ENCODE peak calls at places on chromosomes 13 and 19, in six cellular contexts. Z is upper lobe of left lung, X is GM12878, I is GM23338, S is SK-N-SH, N is breast epithelium. A is an unnamed sample.
A peak's percentile ranks its signal among the peaks of the same experiment; 100 is the strongest.

GRCh38 chr19:43720936-43721335 is 5.1 kb downstream of the IRGC start:
- DNase-seq in X (no peak), I (no peak), S (no peak), Z (no peak), N (no peak), A (no peak)

GRCh38 chr13:27624071-27624470 is 2.4 kb downstream of the POLR1D start:
- DNase-seq in Z (no peak), N (no peak), X (no peak), S (no peak), I (no peak), A (peak; percentile 27)

GRCh38 chr13:43785681-43786471 is 896 bp downstream of the ENOX1 start:
- DNase-seq in N (peak; percentile 68), X (no peak), I (peak; percentile 70), Z (peak; percentile 89), S (peak; percentile 89), A (peak; percentile 70)

GRCh38 chr19:33905473-33905936 is 108.8 kb downstream of the KCTD15 start:
- DNase-seq in N (no peak), S (peak; percentile 52), Z (peak; percentile 72), X (no peak), I (peak; percentile 68), A (no peak)

GRCh38 chr13:49667773-49668172 is 23.5 kb downstream of the EBPL start:
- DNase-seq in S (no peak), I (no peak), Z (no peak), X (no peak), N (no peak), A (no peak)

GRCh38 chr19:8174706-8175105 is 25.3 kb upstream of the FBN3 start:
- DNase-seq in X (no peak), Z (no peak), N (no peak), S (no peak), I (no peak), A (no peak)

GRCh38 chr13:23810842-23811241 is 78.4 kb downstream of the MIPEP start:
- DNase-seq in Z (no peak), N (no peak), I (peak; percentile 48), X (no peak), S (no peak), A (no peak)

GRCh38 chr13:21232196-21232595 is 55.7 kb downstream of the MRPL57 start:
- DNase-seq in X (no peak), N (no peak), Z (no peak), I (peak; percentile 16), S (no peak), A (no peak)

GRCh38 chr13:76822691-76823267 is 63.4 kb downstream of the KCTD12 start:
- DNase-seq in Z (no peak), N (no peak), I (no peak), S (no peak), X (no peak), A (no peak)

GRCh38 chr19:11963566-11964355 is 1.1 kb upstream of the ZNF763 start:
- DNase-seq in N (peak; percentile 79), Z (peak; percentile 83), S (peak; percentile 81), X (peak; percentile 31), I (peak; percentile 93), A (peak; percentile 76)

GRCh38 chr19:18541258-18541991 is 1.9 kb downstream of the FKBP8 start:
- DNase-seq in X (no peak), Z (peak; percentile 76), S (no peak), I (no peak), N (no peak), A (no peak)

GRCh38 chr19:56837004-56837403 is 3.5 kb downstream of the PEG3 start:
- DNase-seq in N (no peak), X (no peak), Z (no peak), I (no peak), S (peak; percentile 10), A (no peak)

GRCh38 chr19:56837892-56838679 is 2.4 kb downstream of the PEG3 start:
- DNase-seq in I (no peak), S (peak; percentile 64), Z (peak; percentile 83), X (no peak), N (peak; percentile 66), A (no peak)

GRCh38 chr19:56838680-56838929 is 1.9 kb downstream of the PEG3 start:
- DNase-seq in Z (no peak), S (no peak), I (no peak), X (no peak), N (no peak), A (no peak)

GRCh38 chr19:56836059-56836458 is 4.5 kb downstream of the PEG3 start:
- DNase-seq in I (no peak), S (no peak), X (no peak), Z (no peak), N (no peak), A (no peak)

DNA sequence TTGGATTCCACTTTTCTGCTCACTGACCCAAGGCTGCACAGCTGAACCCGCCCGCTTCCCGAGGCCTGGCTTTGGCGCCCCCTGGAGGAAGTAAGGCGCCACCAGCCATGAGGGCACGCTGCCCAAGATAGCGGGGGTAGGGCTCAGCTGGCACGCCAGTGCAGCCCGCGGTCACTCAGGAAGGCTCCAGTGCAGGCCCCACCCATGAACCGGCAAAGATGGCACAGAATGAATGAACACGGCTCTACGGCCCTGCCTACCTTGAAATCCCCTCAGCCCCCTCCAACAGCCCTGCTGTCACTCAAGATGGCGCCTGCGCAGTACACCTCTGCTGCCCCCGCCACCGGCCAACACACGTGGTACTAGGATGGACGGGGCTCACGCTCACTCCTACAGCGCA is 3.0 kb downstream of the PEG3 start:
- DNase-seq in S (peak; percentile 68), N (peak; percentile 76), X (no peak), I (no peak), Z (peak; percentile 84), A (peak; percentile 31)
- H3K4me3 ChIP-seq in S (peak overlapping the region; percentile 62), N (peak overlapping the region; percentile 64), X (no peak overlapping the region), I (no peak overlapping the region), Z (peak overlapping the region; percentile 31), A (peak overlapping the region; percentile 49)

GRCh38 chr13:24995225-24995804 is 100.6 kb upstream of the PABPC3 start:
- DNase-seq in N (no peak), I (peak; percentile 96), Z (no peak), S (peak; percentile 62), X (no peak), A (peak; percentile 52)
- TF ChIP-seq POLR2AphosphoS5 in N (no peak), I (no peak), Z (no peak), S (no peak), X (no peak), A (no peak)

DNA sequence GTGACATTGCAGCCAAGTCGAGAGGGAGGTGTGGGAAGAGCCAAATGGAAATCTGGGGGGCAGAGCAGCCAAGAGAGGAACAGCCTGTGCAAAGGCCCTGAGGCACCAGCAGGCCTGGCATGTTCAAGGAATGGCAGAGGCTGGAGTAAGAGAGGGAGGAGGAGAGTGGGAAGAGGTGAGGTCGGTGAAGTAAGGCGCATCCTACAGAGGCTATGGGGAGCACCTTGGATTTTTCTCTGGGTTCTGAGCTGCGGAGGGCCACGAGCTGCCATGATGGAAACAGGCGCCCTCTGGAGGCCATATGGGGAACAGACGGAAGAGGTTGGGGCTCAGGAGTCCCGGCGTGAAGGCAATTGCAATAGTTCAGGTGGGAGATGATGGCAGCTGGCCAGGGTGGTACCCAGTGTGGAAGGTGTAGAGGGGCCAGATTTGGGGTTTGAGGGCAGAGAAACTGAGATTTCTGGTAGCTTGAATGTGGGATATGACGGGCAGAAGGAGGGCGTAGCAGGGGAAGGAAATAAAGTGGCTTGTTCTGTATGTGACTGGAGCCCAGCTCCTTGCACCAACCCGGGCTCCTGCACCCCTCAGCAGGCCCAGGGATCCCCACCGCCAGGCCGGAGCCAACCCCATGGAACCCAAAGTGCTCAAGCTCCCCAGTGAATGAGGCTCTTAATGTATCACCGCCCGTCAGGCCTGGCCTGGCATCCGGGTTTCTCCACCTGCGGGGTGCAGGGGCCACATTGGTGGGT is 20.5 kb upstream of the STRN4 start:
- DNase-seq in X (no peak), N (no peak), I (peak; percentile 89), S (peak; percentile 74), Z (no peak), A (peak; percentile 58)
- TF ChIP-seq CTCF in X (peak; percentile 70), N (peak; percentile 35), I (peak; percentile 87), S (peak; percentile 76), Z (peak; percentile 61), A (peak; percentile 75)

DNA sequence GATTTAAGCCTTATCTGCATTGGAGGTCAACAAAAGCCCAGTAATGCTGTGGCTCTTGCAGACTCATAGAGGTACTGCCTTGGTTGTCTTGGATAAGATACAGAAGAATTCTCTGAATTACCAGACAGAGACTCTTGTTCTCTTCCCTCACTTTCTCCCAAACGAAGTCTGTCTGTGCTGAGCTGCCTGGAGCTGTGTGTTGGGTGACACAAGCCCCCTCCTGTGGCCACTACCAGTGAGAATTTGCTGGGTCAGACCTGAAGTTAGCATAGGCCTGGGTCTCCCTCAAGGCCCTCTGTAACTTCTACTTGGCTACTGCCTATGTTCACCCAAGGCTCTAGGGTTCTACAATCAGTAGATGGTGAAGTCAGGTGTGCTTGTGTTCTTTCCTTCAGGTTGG is 413.0 kb downstream of the PCDH20 start:
- DNase-seq in N (no peak), X (no peak), Z (no peak), S (no peak), I (peak; percentile 10), A (no peak)
- H3K4me3 ChIP-seq in N (no peak overlapping the region), X (no peak overlapping the region), Z (no peak overlapping the region), S (no peak overlapping the region), I (no peak overlapping the region), A (no peak overlapping the region)

DNA sequence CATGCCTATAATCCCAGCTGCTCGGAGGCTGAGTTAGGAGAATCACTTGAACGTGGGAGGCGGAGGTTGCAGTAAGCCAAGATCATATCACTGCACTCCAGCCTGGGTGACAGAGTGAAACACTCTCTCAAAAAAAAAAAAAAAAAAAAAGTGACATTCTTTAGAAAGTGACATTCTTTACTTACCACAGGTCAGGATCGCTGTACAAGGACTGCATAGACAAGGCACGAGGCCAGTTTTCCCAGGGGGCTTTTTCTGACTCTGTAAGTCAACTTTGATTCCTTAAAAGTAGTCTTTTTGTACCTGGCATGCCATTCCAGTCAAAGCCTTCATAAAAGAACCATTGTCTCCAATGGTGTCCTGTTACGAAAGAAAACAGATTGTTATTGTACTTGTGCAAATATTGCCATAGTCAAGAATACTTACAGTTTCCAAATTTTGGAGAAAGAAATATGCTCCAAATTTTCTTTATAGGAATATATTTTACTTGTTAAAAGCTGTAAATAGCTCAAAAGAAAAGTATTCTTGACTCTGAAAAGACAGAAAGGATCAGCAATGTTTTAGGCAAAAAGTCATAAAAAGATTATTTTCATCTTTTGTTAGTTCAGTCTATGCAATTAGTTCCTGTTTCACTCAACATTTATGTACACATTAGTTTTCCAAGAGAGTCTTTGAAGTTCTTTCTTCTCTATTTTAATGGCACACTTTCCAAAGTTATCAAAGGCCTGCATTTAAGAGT is 39.3 kb downstream of the CEACAM1 start:
- DNase-seq in Z (no peak), X (no peak), S (no peak), I (no peak), N (peak; percentile 87), A (no peak)
- TF ChIP-seq POLR2AphosphoS5 in Z (no peak), X (no peak), S (no peak), I (no peak), N (no peak), A (no peak)

GRCh38 chr13:51668580-51669195 is 84.4 kb downstream of the WDFY2 start:
- DNase-seq in S (no peak), N (no peak), I (no peak), X (no peak), Z (no peak), A (no peak)

GRCh38 chr13:51666316-51666715 is 82.1 kb downstream of the WDFY2 start:
- DNase-seq in S (no peak), X (no peak), I (no peak), Z (no peak), N (no peak), A (no peak)

GRCh38 chr13:51666839-51667238 is 82.6 kb downstream of the WDFY2 start:
- DNase-seq in X (no peak), S (no peak), I (no peak), Z (no peak), N (no peak), A (no peak)

GRCh38 chr13:51663980-51664957 is 80.0 kb downstream of the WDFY2 start:
- DNase-seq in I (no peak), Z (no peak), N (no peak), S (no peak), X (no peak), A (no peak)

GRCh38 chr13:51665456-51665855 is 81.2 kb downstream of the WDFY2 start:
- DNase-seq in S (no peak), I (no peak), Z (no peak), N (no peak), X (no peak), A (no peak)
- TF ChIP-seq CTCF in S (no peak), I (no peak), Z (no peak), N (no peak), X (no peak), A (no peak)